ENCODE peak calls at places on chromosomes 1 and 21, in nine cellular contexts. One of them, this sample, is unnamed.

GRCh38 chr1:20405893-20406604 is 80.0 kb downstream of the CAMK2N1 start:
- DNase-seq in CD8-positive, alpha-beta memory T cell: no peak
- DNase-seq in GM23248: peak
- DNase-seq in neural progenitor cell: no peak
- DNase-seq in caudate nucleus: no peak
- DNase-seq in substantia nigra: no peak
- DNase-seq in OCI-LY7: peak
- DNase-seq in GM23338: peak
- DNase-seq in Peyer's patch: peak
- DNase-seq in this sample: no peak

GRCh38 chr1:32339363-32339978 is 3.4 kb upstream of the MARCKSL1 start:
- DNase-seq in CD8-positive, alpha-beta memory T cell: no peak
- DNase-seq in GM23248: peak
- DNase-seq in neural progenitor cell: no peak
- DNase-seq in caudate nucleus: no peak
- DNase-seq in substantia nigra: no peak
- DNase-seq in OCI-LY7: no peak
- DNase-seq in GM23338: no peak
- DNase-seq in Peyer's patch: no peak
- DNase-seq in this sample: no peak

GRCh38 chr1:93669369-93669768 is 12.3 kb downstream of the BCAR3 start:
- DNase-seq in CD8-positive, alpha-beta memory T cell: no peak
- DNase-seq in GM23248: peak
- DNase-seq in neural progenitor cell: peak
- DNase-seq in caudate nucleus: no peak
- DNase-seq in substantia nigra: peak
- DNase-seq in OCI-LY7: no peak
- DNase-seq in GM23338: no peak
- DNase-seq in Peyer's patch: no peak
- DNase-seq in this sample: no peak

GRCh38 chr1:43270421-43271095 is 775 bp downstream of the TMEM125 start:
- DNase-seq in CD8-positive, alpha-beta memory T cell: no peak
- DNase-seq in GM23248: peak
- DNase-seq in neural progenitor cell: peak
- DNase-seq in caudate nucleus: no peak
- DNase-seq in substantia nigra: no peak
- DNase-seq in OCI-LY7: peak
- DNase-seq in GM23338: peak
- DNase-seq in Peyer's patch: peak
- DNase-seq in this sample: no peak

GRCh38 chr1:170410391-170411146 is 121.4 kb upstream of the GORAB start:
- DNase-seq in CD8-positive, alpha-beta memory T cell: no peak
- DNase-seq in GM23248: peak
- DNase-seq in neural progenitor cell: no peak
- DNase-seq in caudate nucleus: no peak
- DNase-seq in substantia nigra: no peak
- DNase-seq in OCI-LY7: no peak
- DNase-seq in GM23338: no peak
- DNase-seq in Peyer's patch: no peak
- DNase-seq in this sample: no peak

GRCh38 chr1:151990856-151991198 is 2.8 kb downstream of the S100A10 start:
- DNase-seq in CD8-positive, alpha-beta memory T cell: no peak
- DNase-seq in GM23248: peak
- DNase-seq in neural progenitor cell: no peak
- DNase-seq in caudate nucleus: no peak
- DNase-seq in substantia nigra: peak
- DNase-seq in OCI-LY7: no peak
- DNase-seq in GM23338: no peak
- DNase-seq in Peyer's patch: no peak
- DNase-seq in this sample: no peak

GRCh38 chr1:12056331-12056841 is 6.7 kb upstream of the TNFRSF8 start:
- DNase-seq in CD8-positive, alpha-beta memory T cell: no peak
- DNase-seq in GM23248: peak
- DNase-seq in neural progenitor cell: no peak
- DNase-seq in caudate nucleus: no peak
- DNase-seq in substantia nigra: no peak
- DNase-seq in OCI-LY7: no peak
- DNase-seq in GM23338: no peak
- DNase-seq in Peyer's patch: no peak
- DNase-seq in this sample: no peak

GRCh38 chr1:70208292-70208691 is 2.9 kb upstream of the LRRC40 start:
- DNase-seq in CD8-positive, alpha-beta memory T cell: no peak
- DNase-seq in GM23248: no peak
- DNase-seq in neural progenitor cell: no peak
- DNase-seq in caudate nucleus: no peak
- DNase-seq in substantia nigra: no peak
- DNase-seq in OCI-LY7: no peak
- DNase-seq in GM23338: no peak
- DNase-seq in Peyer's patch: no peak
- DNase-seq in this sample: no peak

GRCh38 chr1:151837841-151838490 is 1.7 kb downstream of the C2CD4D start:
- DNase-seq in CD8-positive, alpha-beta memory T cell: peak
- DNase-seq in GM23248: peak
- DNase-seq in neural progenitor cell: peak
- DNase-seq in caudate nucleus: no peak
- DNase-seq in substantia nigra: no peak
- DNase-seq in OCI-LY7: no peak
- DNase-seq in GM23338: peak
- DNase-seq in Peyer's patch: no peak
- DNase-seq in this sample: no peak

GRCh38 chr21:46127239-46128105 is 27.9 kb downstream of the FTCD start:
- DNase-seq in CD8-positive, alpha-beta memory T cell: peak
- DNase-seq in GM23248: no peak
- DNase-seq in neural progenitor cell: no peak
- DNase-seq in caudate nucleus: no peak
- DNase-seq in substantia nigra: no peak
- DNase-seq in OCI-LY7: no peak
- DNase-seq in GM23338: no peak
- DNase-seq in Peyer's patch: no peak
- DNase-seq in this sample: no peak

GRCh38 chr1:237786066-237786719 is 104.5 kb downstream of the ZP4 start:
- DNase-seq in CD8-positive, alpha-beta memory T cell: no peak
- DNase-seq in GM23248: no peak
- DNase-seq in neural progenitor cell: no peak
- DNase-seq in caudate nucleus: no peak
- DNase-seq in substantia nigra: no peak
- DNase-seq in OCI-LY7: no peak
- DNase-seq in GM23338: no peak
- DNase-seq in Peyer's patch: no peak
- DNase-seq in this sample: no peak

GRCh38 chr1:17199267-17200044 is 5.5 kb upstream of the PADI1 start:
- DNase-seq in CD8-positive, alpha-beta memory T cell: peak
- DNase-seq in GM23248: peak
- DNase-seq in neural progenitor cell: no peak
- DNase-seq in caudate nucleus: no peak
- DNase-seq in substantia nigra: no peak
- DNase-seq in OCI-LY7: no peak
- DNase-seq in GM23338: no peak
- DNase-seq in Peyer's patch: no peak
- DNase-seq in this sample: no peak

GRCh38 chr1:60573121-60573520 is 499.6 kb upstream of the C1orf87 start:
- DNase-seq in CD8-positive, alpha-beta memory T cell: no peak
- DNase-seq in GM23248: no peak
- DNase-seq in neural progenitor cell: no peak
- DNase-seq in caudate nucleus: no peak
- DNase-seq in substantia nigra: no peak
- DNase-seq in OCI-LY7: no peak
- DNase-seq in GM23338: no peak
- DNase-seq in Peyer's patch: no peak
- DNase-seq in this sample: no peak

GRCh38 chr1:178928985-178929384 is 58.1 kb upstream of the ANGPTL1 start:
- DNase-seq in CD8-positive, alpha-beta memory T cell: no peak
- DNase-seq in GM23248: no peak
- DNase-seq in neural progenitor cell: peak
- DNase-seq in caudate nucleus: no peak
- DNase-seq in substantia nigra: no peak
- DNase-seq in OCI-LY7: no peak
- DNase-seq in GM23338: peak
- DNase-seq in Peyer's patch: no peak
- DNase-seq in this sample: no peak

GRCh38 chr1:7469255-7469938 is 301.7 kb upstream of the VAMP3 start:
- DNase-seq in CD8-positive, alpha-beta memory T cell: no peak
- DNase-seq in GM23248: peak
- DNase-seq in neural progenitor cell: no peak
- DNase-seq in caudate nucleus: no peak
- DNase-seq in substantia nigra: no peak
- DNase-seq in OCI-LY7: no peak
- DNase-seq in GM23338: no peak
- DNase-seq in Peyer's patch: no peak
- DNase-seq in this sample: no peak

GRCh38 chr1:221758455-221758854 is 16.6 kb upstream of the DUSP10 start:
- DNase-seq in CD8-positive, alpha-beta memory T cell: no peak
- DNase-seq in GM23248: no peak
- DNase-seq in neural progenitor cell: no peak
- DNase-seq in caudate nucleus: no peak
- DNase-seq in substantia nigra: no peak
- DNase-seq in OCI-LY7: no peak
- DNase-seq in GM23338: no peak
- DNase-seq in Peyer's patch: no peak
- DNase-seq in this sample: no peak

GRCh38 chr1:94068831-94069648 is 51.9 kb downstream of the ABCA4 start:
- DNase-seq in CD8-positive, alpha-beta memory T cell: no peak
- DNase-seq in GM23248: no peak
- DNase-seq in neural progenitor cell: peak
- DNase-seq in caudate nucleus: no peak
- DNase-seq in substantia nigra: no peak
- DNase-seq in OCI-LY7: no peak
- DNase-seq in GM23338: no peak
- DNase-seq in Peyer's patch: no peak
- DNase-seq in this sample: no peak

GRCh38 chr1:21899972-21900371 is 37.1 kb downstream of the HSPG2 start:
- DNase-seq in CD8-positive, alpha-beta memory T cell: no peak
- DNase-seq in GM23248: no peak
- DNase-seq in neural progenitor cell: peak
- DNase-seq in caudate nucleus: no peak
- DNase-seq in substantia nigra: no peak
- DNase-seq in OCI-LY7: no peak
- DNase-seq in GM23338: no peak
- DNase-seq in Peyer's patch: no peak
- DNase-seq in this sample: no peak
- H3K27ac ChIP-seq in CD8-positive, alpha-beta memory T cell: no peak
- H3K27ac ChIP-seq in GM23248: peak
- H3K27ac ChIP-seq in neural progenitor cell: peak
- H3K27ac ChIP-seq in caudate nucleus: no peak
- H3K27ac ChIP-seq in substantia nigra: no peak
- H3K27ac ChIP-seq in OCI-LY7: no peak
- H3K27ac ChIP-seq in GM23338: no peak
- H3K27ac ChIP-seq in Peyer's patch: peak
- H3K27ac ChIP-seq in this sample: no peak

GRCh38 chr1:30615816-30616590 is 107.4 kb downstream of the MATN1 start:
- DNase-seq in CD8-positive, alpha-beta memory T cell: no peak
- DNase-seq in GM23248: no peak
- DNase-seq in neural progenitor cell: no peak
- DNase-seq in caudate nucleus: no peak
- DNase-seq in substantia nigra: no peak
- DNase-seq in OCI-LY7: no peak
- DNase-seq in GM23338: no peak
- DNase-seq in Peyer's patch: no peak
- DNase-seq in this sample: no peak
- H3K27ac ChIP-seq in CD8-positive, alpha-beta memory T cell: no peak
- H3K27ac ChIP-seq in GM23248: no peak
- H3K27ac ChIP-seq in neural progenitor cell: no peak
- H3K27ac ChIP-seq in caudate nucleus: no peak
- H3K27ac ChIP-seq in substantia nigra: no peak
- H3K27ac ChIP-seq in OCI-LY7: no peak
- H3K27ac ChIP-seq in GM23338: no peak
- H3K27ac ChIP-seq in Peyer's patch: no peak
- H3K27ac ChIP-seq in this sample: no peak

GRCh38 chr1:230861489-230861888 is 6.8 kb downstream of the C1orf198 start:
- DNase-seq in CD8-positive, alpha-beta memory T cell: no peak
- DNase-seq in GM23248: no peak
- DNase-seq in neural progenitor cell: peak
- DNase-seq in caudate nucleus: no peak
- DNase-seq in substantia nigra: no peak
- DNase-seq in OCI-LY7: no peak
- DNase-seq in GM23338: peak
- DNase-seq in Peyer's patch: no peak
- DNase-seq in this sample: no peak

GRCh38 chr1:230865062-230865817 is 3.1 kb downstream of the C1orf198 start:
- DNase-seq in CD8-positive, alpha-beta memory T cell: no peak
- DNase-seq in GM23248: peak
- DNase-seq in neural progenitor cell: no peak
- DNase-seq in caudate nucleus: no peak
- DNase-seq in substantia nigra: no peak
- DNase-seq in OCI-LY7: no peak
- DNase-seq in GM23338: no peak
- DNase-seq in Peyer's patch: no peak
- DNase-seq in this sample: no peak

GRCh38 chr1:230861970-230862595 is 6.2 kb downstream of the C1orf198 start:
- DNase-seq in CD8-positive, alpha-beta memory T cell: no peak
- DNase-seq in GM23248: peak
- DNase-seq in neural progenitor cell: no peak
- DNase-seq in caudate nucleus: no peak
- DNase-seq in substantia nigra: no peak
- DNase-seq in OCI-LY7: no peak
- DNase-seq in GM23338: no peak
- DNase-seq in Peyer's patch: no peak
- DNase-seq in this sample: no peak

GRCh38 chr1:230864441-230864840 is 3.9 kb downstream of the C1orf198 start:
- DNase-seq in CD8-positive, alpha-beta memory T cell: no peak
- DNase-seq in GM23248: peak
- DNase-seq in neural progenitor cell: no peak
- DNase-seq in caudate nucleus: no peak
- DNase-seq in substantia nigra: no peak
- DNase-seq in OCI-LY7: no peak
- DNase-seq in GM23338: no peak
- DNase-seq in Peyer's patch: no peak
- DNase-seq in this sample: no peak

GRCh38 chr1:230863449-230863848 is 4.9 kb downstream of the C1orf198 start:
- DNase-seq in CD8-positive, alpha-beta memory T cell: no peak
- DNase-seq in GM23248: no peak
- DNase-seq in neural progenitor cell: no peak
- DNase-seq in caudate nucleus: no peak
- DNase-seq in substantia nigra: peak
- DNase-seq in OCI-LY7: peak
- DNase-seq in GM23338: peak
- DNase-seq in Peyer's patch: peak
- DNase-seq in this sample: no peak
- H3K27ac ChIP-seq in CD8-positive, alpha-beta memory T cell: no peak
- H3K27ac ChIP-seq in GM23248: no peak
- H3K27ac ChIP-seq in neural progenitor cell: no peak
- H3K27ac ChIP-seq in caudate nucleus: peak
- H3K27ac ChIP-seq in substantia nigra: peak
- H3K27ac ChIP-seq in OCI-LY7: no peak
- H3K27ac ChIP-seq in GM23338: no peak
- H3K27ac ChIP-seq in Peyer's patch: no peak
- H3K27ac ChIP-seq in this sample: no peak

GRCh38 chr21:26946744-26947446 is 20.0 kb downstream of the ADAMTS5 start:
- DNase-seq in CD8-positive, alpha-beta memory T cell: no peak
- DNase-seq in GM23248: peak
- DNase-seq in neural progenitor cell: no peak
- DNase-seq in caudate nucleus: no peak
- DNase-seq in substantia nigra: no peak
- DNase-seq in OCI-LY7: no peak
- DNase-seq in GM23338: peak
- DNase-seq in Peyer's patch: no peak
- DNase-seq in this sample: no peak
- H3K27ac ChIP-seq in CD8-positive, alpha-beta memory T cell: no peak
- H3K27ac ChIP-seq in GM23248: no peak
- H3K27ac ChIP-seq in neural progenitor cell: no peak
- H3K27ac ChIP-seq in caudate nucleus: no peak
- H3K27ac ChIP-seq in substantia nigra: no peak
- H3K27ac ChIP-seq in OCI-LY7: no peak
- H3K27ac ChIP-seq in GM23338: no peak
- H3K27ac ChIP-seq in Peyer's patch: peak
- H3K27ac ChIP-seq in this sample: no peak